ENCODE peak calls at places on chromosomes 5 and 9, in five cellular contexts. O is brain microvascular endothelial cell; K is effector memory CD8-positive, alpha-beta T cell; R is H7; L is stimulated activated CD4-positive, alpha-beta T cell treated with anti-CD3 and anti-CD28 coated beads, Interleukin-1b, Interleukin-23, amount 100 ng/mL, for 1 hour. E is an unnamed sample.

GRCh38 chr9:9771314-9771713 is 841.5 kb downstream of the PTPRD start:
- DNase-seq in O (no peak), K (no peak), R (no peak), L (no peak), E (no peak)

GRCh38 chr9:12716823-12717222 is 23.6 kb downstream of the TYRP1 start:
- DNase-seq in O (no peak), K (no peak), R (no peak), L (no peak), E (no peak)

GRCh38 chr5:84191296-84191695 is 193.4 kb downstream of the EDIL3 start:
- DNase-seq in O (peak; percentile 7), K (no peak), R (no peak), L (no peak), E (no peak)

GRCh38 chr5:151183451-151184245 is 26.1 kb upstream of the ANXA6 start:
- DNase-seq in O (no peak), K (no peak), R (no peak), L (no peak), E (no peak)

GRCh38 chr5:90562331-90562730 is 3.7 kb downstream of the ADGRV1 start:
- DNase-seq in O (no peak), K (no peak), R (no peak), L (no peak), E (no peak)

GRCh38 chr9:14170392-14170931 is 143.5 kb downstream of the NFIB start:
- DNase-seq in O (no peak), K (no peak), R (no peak), L (no peak), E (no peak)

GRCh38 chr5:41600738-41601137 is 90.3 kb upstream of the PLCXD3 start:
- DNase-seq in O (no peak), K (no peak), R (no peak), L (no peak), E (no peak)

GRCh38 chr5:78536797-78537196 is 111.8 kb downstream of the LHFPL2 start:
- DNase-seq in O (no peak), K (no peak), R (no peak), L (no peak), E (no peak)